ENCODE peak calls at places on chromosomes 2 and 18, in ten cellular contexts. J, F, K, M, A, L, I, C, Z and R are unnamed samples.

GRCh38 chr2:118003396-118003824 is 10.5 kb downstream of the CCDC93 start:
- DNase-seq in J (peak; percentile 26), F (no peak), K (peak; percentile 61), M (peak; percentile 20), A (peak; percentile 83), L (peak; percentile 75), I (peak; percentile 57), C (peak; percentile 79), Z (peak; percentile 48), R (peak; percentile 84)

GRCh38 chr18:58687871-58688308 is 16.6 kb downstream of the MALT1 start:
- DNase-seq in J (peak; percentile 31), F (no peak), K (no peak), M (no peak), A (no peak), L (no peak), I (no peak), C (no peak), Z (no peak), R (no peak)

GRCh38 chr18:21448301-21448700 is 152.2 kb downstream of the ESCO1 start:
- DNase-seq in J (no peak), F (no peak), K (no peak), M (no peak), A (peak; percentile 44), L (no peak), I (no peak), C (no peak), Z (no peak), R (no peak)

GRCh38 chr2:225326969-225327368 is 72.5 kb upstream of the NYAP2 start:
- DNase-seq in J (no peak), F (no peak), K (no peak), M (no peak), A (no peak), L (no peak), I (no peak), C (peak; percentile 7), Z (no peak), R (no peak)

GRCh38 chr2:39730276-39730675 is 48.8 kb downstream of the THUMPD2 start:
- DNase-seq in J (no peak), F (no peak), K (no peak), M (no peak), A (no peak), L (no peak), I (no peak), C (no peak), Z (no peak), R (no peak)

GRCh38 chr2:136327162-136327852 is 209.4 kb upstream of the CXCR4 start:
- DNase-seq in J (peak; percentile 71), F (no peak), K (no peak), M (no peak), A (peak; percentile 9), L (no peak), I (peak; percentile 21), C (no peak), Z (no peak), R (peak; percentile 33)

GRCh38 chr2:235807347-235807746 is 313.5 kb downstream of the AGAP1 start:
- DNase-seq in J (no peak), F (no peak), K (no peak), M (no peak), A (no peak), L (peak; percentile 5), I (no peak), C (peak; percentile 76), Z (no peak), R (no peak)

GRCh38 chr2:234483568-234484251 is 13.2 kb downstream of the ARL4C start:
- DNase-seq in J (peak; percentile 74), F (no peak), K (no peak), M (no peak), A (peak; percentile 13), L (no peak), I (no peak), C (peak; percentile 15), Z (no peak), R (peak; percentile 34)

GRCh38 chr18:46402396-46402795 is 254.6 kb downstream of the LOXHD1 start:
- DNase-seq in J (no peak), F (no peak), K (no peak), M (no peak), A (peak; percentile 45), L (no peak), I (no peak), C (no peak), Z (no peak), R (no peak)

DNA sequence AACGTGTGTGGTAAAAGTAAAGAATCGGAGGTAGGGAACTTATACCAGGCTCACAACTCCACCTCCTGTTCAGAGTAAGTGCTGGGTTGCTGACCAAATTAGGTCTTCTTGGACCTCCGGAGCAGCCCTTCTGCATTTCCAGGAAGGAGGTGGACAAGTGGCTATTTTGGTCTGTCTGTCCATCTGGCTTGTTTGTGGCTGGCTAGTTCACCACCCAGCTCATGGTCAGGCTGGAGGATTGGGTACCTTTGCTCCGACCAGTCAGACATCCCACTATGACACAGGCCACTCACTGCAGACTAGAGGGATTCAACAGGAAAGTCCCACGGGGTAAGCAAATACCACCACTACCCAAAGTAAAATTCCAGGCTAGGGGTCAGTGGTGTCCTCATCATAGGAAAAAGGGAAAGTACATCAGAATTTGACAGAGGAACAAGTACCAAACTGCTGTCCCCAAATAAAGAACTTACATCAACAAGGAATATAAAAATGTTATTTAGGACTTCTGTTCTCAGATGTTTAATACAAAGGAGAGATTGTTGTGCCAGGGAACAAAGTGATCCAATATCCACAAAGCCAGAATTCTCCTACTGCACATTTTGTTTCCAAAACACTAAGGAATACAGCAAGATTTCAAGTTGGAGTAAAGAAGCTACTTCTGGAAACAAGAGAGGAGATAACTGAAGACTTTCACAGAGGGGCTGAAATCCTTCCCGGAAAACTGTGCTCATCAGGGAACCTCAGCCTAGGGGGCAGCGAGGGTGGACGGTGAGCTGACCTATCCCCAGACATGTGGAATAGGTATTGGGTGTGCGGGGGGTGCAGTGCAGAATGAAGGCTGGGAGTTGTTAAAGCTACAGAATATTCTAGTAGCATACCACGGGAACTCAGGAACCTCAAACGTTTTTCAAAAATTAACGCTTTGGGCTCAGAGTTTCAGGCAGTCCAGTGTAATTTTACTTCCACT is 56.9 kb downstream of the BCL2 start:
- DNase-seq in J (no peak), F (no peak), K (no peak), M (no peak), A (no peak), L (no peak), I (no peak), C (no peak), Z (peak; percentile 46), R (no peak)
- H3K4me1 ChIP-seq in J (peaks cover 34% of the 10 kb centered on the region), F (peaks cover 12% of the 10 kb centered on the region), K (peaks cover 17% of the 10 kb centered on the region), M (no peaks in the 10 kb centered on the region), A (no peaks in the 10 kb centered on the region), L (peaks cover 7% of the 10 kb centered on the region), I (no peaks in the 10 kb centered on the region), C (no peaks in the 10 kb centered on the region), Z (peaks cover 13% of the 10 kb centered on the region), R (peaks cover 5% of the 10 kb centered on the region)

DNA sequence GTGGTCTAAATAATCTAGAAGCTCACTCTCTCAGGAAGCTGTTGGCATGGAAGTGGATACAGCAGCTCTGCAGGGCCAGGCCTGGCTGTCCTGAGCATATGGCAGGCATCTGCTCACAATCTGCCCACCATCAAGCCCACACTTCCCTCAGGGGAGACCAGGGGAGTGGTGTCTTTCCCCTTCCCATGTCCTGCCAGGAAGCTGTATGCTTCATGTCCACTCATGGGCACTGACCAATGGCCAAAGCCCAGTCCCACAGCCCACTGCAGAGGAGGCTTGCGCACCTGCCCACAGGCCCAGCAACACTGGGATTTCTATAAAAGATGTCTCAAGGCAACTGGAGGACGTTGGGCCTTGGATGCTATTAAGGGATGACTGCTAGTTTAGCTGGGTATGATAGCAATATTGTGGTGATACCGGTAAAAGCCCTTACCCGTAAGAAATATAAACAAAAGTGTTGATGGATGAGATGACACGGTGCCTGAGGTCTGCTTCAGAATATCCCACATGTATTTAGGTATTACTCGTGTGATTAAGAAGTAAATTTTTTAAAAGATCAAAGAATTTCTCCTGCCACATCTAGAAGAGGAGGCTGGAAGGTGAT is 106.7 kb upstream of the CTDP1 start:
- DNase-seq in J (no peak), F (no peak), K (no peak), M (no peak), A (no peak), L (no peak), I (no peak), C (no peak), Z (no peak), R (no peak)
- H3K4me3 ChIP-seq in J (no peak overlapping the region), F (no peak overlapping the region), K (no peak overlapping the region), M (no peak overlapping the region), A (no peak overlapping the region), L (no peak overlapping the region), I (no peak overlapping the region), C (no peak overlapping the region), Z (no peak overlapping the region), R (no peak overlapping the region)

DNA sequence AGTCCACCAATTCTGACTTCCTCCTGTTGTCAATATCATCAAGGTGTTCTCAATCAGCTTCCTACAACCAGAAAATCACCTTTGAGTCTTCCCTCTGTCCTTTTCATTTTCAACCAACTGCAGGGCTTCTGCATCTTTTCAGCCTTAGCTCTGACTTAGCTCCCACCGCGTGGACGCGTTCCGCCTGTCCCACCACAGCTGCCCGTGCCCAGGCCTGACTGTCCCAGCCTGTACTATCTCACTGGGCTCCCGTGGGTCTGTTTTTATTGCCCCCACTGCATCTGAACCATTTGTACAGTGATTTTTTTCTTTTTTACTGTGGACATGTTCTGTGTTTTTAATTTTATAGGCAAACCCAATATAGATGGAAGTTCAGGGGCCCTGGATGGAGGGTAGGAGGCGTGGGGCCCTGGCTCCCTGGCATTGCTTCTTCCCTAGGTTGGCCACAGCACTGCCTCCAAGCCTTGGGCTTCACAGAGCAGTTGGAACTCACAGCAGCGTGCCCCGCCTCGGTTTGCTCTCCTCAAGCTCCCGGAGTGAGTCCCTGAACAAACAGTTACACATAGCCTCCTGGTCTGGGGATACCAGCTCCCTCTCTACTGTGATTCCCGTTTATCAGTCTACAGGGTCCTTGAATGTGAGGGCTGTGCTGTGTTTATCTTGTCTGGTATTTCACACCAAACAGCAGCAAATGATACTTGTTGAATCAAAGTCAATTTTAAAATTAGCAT is 280.6 kb upstream of the PXDN start:
- DNase-seq in J (no peak), F (no peak), K (no peak), M (no peak), A (no peak), L (no peak), I (no peak), C (no peak), Z (no peak), R (no peak)
- H3K9me3 ChIP-seq in J (no peaks in the 10 kb centered on the region), F (no peaks in the 10 kb centered on the region), K (no peaks in the 10 kb centered on the region), M (no peaks in the 10 kb centered on the region), A (no peaks in the 10 kb centered on the region), L (no peaks in the 10 kb centered on the region), I (no peaks in the 10 kb centered on the region), C (no peaks in the 10 kb centered on the region), Z (no peaks in the 10 kb centered on the region), R (no peaks in the 10 kb centered on the region)

GRCh38 chr18:50679656-50680055 is 119.8 kb downstream of the MAPK4 start:
- DNase-seq in J (no peak), F (no peak), K (no peak), M (no peak), A (no peak), L (no peak), I (no peak), C (no peak), Z (no peak), R (no peak)
- H3K4me1 ChIP-seq in J (no peaks in the 10 kb centered on the region), F (no peaks in the 10 kb centered on the region), K (peaks cover 4% of the 10 kb centered on the region), M (no peaks in the 10 kb centered on the region), A (no peaks in the 10 kb centered on the region), L (no peaks in the 10 kb centered on the region), I (no peaks in the 10 kb centered on the region), C (no peaks in the 10 kb centered on the region), Z (no peaks in the 10 kb centered on the region), R (no peaks in the 10 kb centered on the region)